ENCODE peak calls at places on chromosome 4, in nine cellular contexts. Y, U, J, P, S, X, D, O and Z are unnamed samples.

GRCh38 chr4:14833053-14833452 is 169.2 kb upstream of the CPEB2 start:
- DNase-seq in O (no peak), P (no peak), U (no peak), Y (no peak), D (no peak), S (no peak), J (no peak), X (no peak), Z (no peak)

GRCh38 chr4:148311493-148311892 is 130.7 kb downstream of the NR3C2 start:
- DNase-seq in U (no peak), X (no peak), Y (no peak), P (no peak), D (no peak), S (no peak), O (no peak), J (no peak), Z (no peak)

GRCh38 chr4:138953962-138954371 is 61.6 kb upstream of the NOCT start:
- DNase-seq in U (no peak), S (peak), P (no peak), Y (no peak), D (peak), J (no peak), O (no peak), X (no peak), Z (peak)

GRCh38 chr4:113468165-113469022 is 293.1 kb downstream of the CAMK2D start:
- DNase-seq in P (no peak), J (peak), X (peak), D (peak), O (peak), S (peak), Y (no peak), U (peak), Z (peak)

GRCh38 chr4:94743838-94744237 is 13.9 kb upstream of the BMPR1B start:
- DNase-seq in Y (no peak), D (no peak), U (no peak), S (no peak), O (no peak), X (no peak), P (no peak), J (no peak), Z (no peak)

GRCh38 chr4:95217197-95217596 is 331.6 kb downstream of the UNC5C start:
- DNase-seq in X (no peak), O (no peak), J (no peak), P (no peak), D (no peak), Y (no peak), S (no peak), U (no peak), Z (no peak)

GRCh38 chr4:15339732-15340131 is 88.1 kb upstream of the C1QTNF7 start:
- DNase-seq in U (no peak), J (no peak), X (no peak), Y (no peak), S (no peak), P (no peak), D (no peak), O (no peak), Z (no peak)

GRCh38 chr4:117889978-117890377 is 144.3 kb upstream of the NDST3 start:
- DNase-seq in O (no peak), U (no peak), D (no peak), Y (no peak), S (no peak), X (no peak), J (no peak), P (no peak), Z (no peak)

GRCh38 chr4:18366762-18367358 is 345.3 kb upstream of the LCORL start:
- DNase-seq in P (no peak), J (peak), D (peak), X (no peak), U (peak), Y (peak), S (peak), O (no peak), Z (peak)